ENCODE peak calls at places on chromosome 6, in six cellular contexts. One of them, this sample, is unnamed.

GRCh38 chr6:95723638-95724037 is 146.3 kb downstream of the MANEA start:
- DNase-seq in HepG2: no peak
- DNase-seq in GM12878: no peak
- DNase-seq in SK-N-SH: no peak
- DNase-seq in HCT116: no peak
- DNase-seq in K562: no peak
- DNase-seq in this sample: no peak

GRCh38 chr6:68196645-68197044 is 438.4 kb upstream of the ADGRB3 start:
- DNase-seq in K562: peak; percentile 20
- DNase-seq in HCT116: no peak
- DNase-seq in HepG2: peak; percentile 10
- DNase-seq in SK-N-SH: no peak
- DNase-seq in GM12878: no peak
- DNase-seq in this sample: no peak

GRCh38 chr6:55255061-55255571 is 72.2 kb upstream of the GFRAL start:
- DNase-seq in HepG2: no peak
- DNase-seq in SK-N-SH: no peak
- DNase-seq in K562: no peak
- DNase-seq in HCT116: no peak
- DNase-seq in GM12878: no peak
- DNase-seq in this sample: no peak

GRCh38 chr6:55069132-55069781 is 105.1 kb upstream of the HCRTR2 start:
- DNase-seq in HepG2: peak; percentile 49
- DNase-seq in SK-N-SH: peak; percentile 11
- DNase-seq in K562: no peak
- DNase-seq in HCT116: peak; percentile 49
- DNase-seq in GM12878: no peak
- DNase-seq in this sample: peak; percentile 25

GRCh38 chr6:159982726-159983506 is 14.0 kb downstream of the IGF2R start:
- DNase-seq in HepG2: no peak
- DNase-seq in GM12878: no peak
- DNase-seq in K562: no peak
- DNase-seq in SK-N-SH: no peak
- DNase-seq in HCT116: no peak
- DNase-seq in this sample: no peak

GRCh38 chr6:140684776-140685550 is 1310.5 kb upstream of the CITED2 start:
- DNase-seq in HCT116: no peak
- DNase-seq in K562: no peak
- DNase-seq in HepG2: no peak
- DNase-seq in SK-N-SH: no peak
- DNase-seq in GM12878: no peak
- DNase-seq in this sample: no peak

GRCh38 chr6:42745083-42745637 is 743 bp downstream of the TBCC start:
- DNase-seq in SK-N-SH: peak; percentile 47
- DNase-seq in K562: peak; percentile 43
- DNase-seq in HepG2: peak; percentile 27
- DNase-seq in HCT116: no peak
- DNase-seq in GM12878: no peak
- DNase-seq in this sample: no peak

GRCh38 chr6:128282956-128283355 is 237.4 kb downstream of the PTPRK start:
- DNase-seq in GM12878: no peak
- DNase-seq in K562: no peak
- DNase-seq in HepG2: no peak
- DNase-seq in SK-N-SH: no peak
- DNase-seq in HCT116: no peak
- DNase-seq in this sample: no peak

GRCh38 chr6:15017251-15017650 is 228.6 kb upstream of the JARID2 start:
- DNase-seq in K562: peak; percentile 71
- DNase-seq in HepG2: no peak
- DNase-seq in GM12878: no peak
- DNase-seq in HCT116: no peak
- DNase-seq in SK-N-SH: no peak
- DNase-seq in this sample: no peak

GRCh38 chr6:166097914-166098522 is 69.6 kb downstream of the TBXT start:
- DNase-seq in HCT116: peak; percentile 49
- DNase-seq in K562: peak; percentile 57
- DNase-seq in SK-N-SH: peak; percentile 79
- DNase-seq in HepG2: peak; percentile 29
- DNase-seq in GM12878: no peak
- DNase-seq in this sample: peak; percentile 48

GRCh38 chr6:18406955-18407738 is 20.0 kb downstream of the RNF144B start:
- DNase-seq in HepG2: no peak
- DNase-seq in HCT116: no peak
- DNase-seq in K562: no peak
- DNase-seq in GM12878: no peak
- DNase-seq in SK-N-SH: no peak
- DNase-seq in this sample: no peak

GRCh38 chr6:132400641-132401119 is 595 bp downstream of the MOXD1 start:
- DNase-seq in HepG2: no peak
- DNase-seq in K562: no peak
- DNase-seq in GM12878: no peak
- DNase-seq in SK-N-SH: no peak
- DNase-seq in HCT116: no peak
- DNase-seq in this sample: no peak

GRCh38 chr6:163180874-163181541 is 233.5 kb upstream of the QKI start:
- DNase-seq in K562: peak; percentile 23
- DNase-seq in GM12878: no peak
- DNase-seq in HCT116: peak; percentile 41
- DNase-seq in HepG2: peak; percentile 91
- DNase-seq in SK-N-SH: no peak
- DNase-seq in this sample: peak; percentile 50

GRCh38 chr6:33318426-33319073 is 1.0 kb upstream of the ZBTB22 start:
- DNase-seq in K562: no peak
- DNase-seq in HepG2: no peak
- DNase-seq in GM12878: no peak
- DNase-seq in SK-N-SH: peak; percentile 18
- DNase-seq in HCT116: no peak
- DNase-seq in this sample: no peak

GRCh38 chr6:52020961-52021570 is 66.3 kb downstream of the PKHD1 start:
- DNase-seq in SK-N-SH: peak; percentile 14
- DNase-seq in HepG2: peak; percentile 36
- DNase-seq in HCT116: peak; percentile 3
- DNase-seq in GM12878: no peak
- DNase-seq in K562: peak; percentile 33
- DNase-seq in this sample: no peak

GRCh38 chr6:146851837-146852236 is 253.1 kb downstream of the ADGB start:
- DNase-seq in K562: no peak
- DNase-seq in GM12878: no peak
- DNase-seq in HepG2: no peak
- DNase-seq in HCT116: no peak
- DNase-seq in SK-N-SH: no peak
- DNase-seq in this sample: no peak

GRCh38 chr6:41712651-41713103 is 22.7 kb downstream of the TFEB start:
- DNase-seq in GM12878: no peak
- DNase-seq in HCT116: no peak
- DNase-seq in HepG2: no peak
- DNase-seq in K562: no peak
- DNase-seq in SK-N-SH: no peak
- DNase-seq in this sample: no peak

GRCh38 chr6:148358196-148358785 is 15.7 kb downstream of the SASH1 start:
- DNase-seq in SK-N-SH: no peak
- DNase-seq in K562: no peak
- DNase-seq in HCT116: no peak
- DNase-seq in HepG2: no peak
- DNase-seq in GM12878: no peak
- DNase-seq in this sample: no peak

GRCh38 chr6:152341596-152341995 is 295.6 kb downstream of the SYNE1 start:
- DNase-seq in GM12878: no peak
- DNase-seq in HepG2: no peak
- DNase-seq in HCT116: no peak
- DNase-seq in SK-N-SH: no peak
- DNase-seq in K562: no peak
- DNase-seq in this sample: no peak

GRCh38 chr6:33427585-33428218 is 7.8 kb downstream of the SYNGAP1 start:
- DNase-seq in SK-N-SH: peak; percentile 80
- DNase-seq in GM12878: no peak
- DNase-seq in HepG2: no peak
- DNase-seq in HCT116: no peak
- DNase-seq in K562: peak; percentile 99
- DNase-seq in this sample: no peak

GRCh38 chr6:73969982-73970960 is 274.3 kb downstream of the CD109 start:
- DNase-seq in HepG2: peak; percentile 52
- DNase-seq in HCT116: peak; percentile 74
- DNase-seq in K562: peak; percentile 12
- DNase-seq in SK-N-SH: peak; percentile 11
- DNase-seq in GM12878: no peak
- DNase-seq in this sample: peak; percentile 35

GRCh38 chr6:15462717-15463525 is 199.9 kb downstream of the DTNBP1 start:
- DNase-seq in HepG2: no peak
- DNase-seq in SK-N-SH: peak; percentile 33
- DNase-seq in GM12878: no peak
- DNase-seq in K562: no peak
- DNase-seq in HCT116: no peak
- DNase-seq in this sample: no peak

GRCh38 chr6:4176907-4177306 is 41.5 kb upstream of the ECI2 start:
- DNase-seq in K562: peak; percentile 31
- DNase-seq in HCT116: no peak
- DNase-seq in GM12878: no peak
- DNase-seq in SK-N-SH: no peak
- DNase-seq in HepG2: no peak
- DNase-seq in this sample: no peak

GRCh38 chr6:85864453-85865401 is 222.0 kb upstream of the SYNCRIP start:
- DNase-seq in K562: no peak
- DNase-seq in HepG2: peak; percentile 38
- DNase-seq in GM12878: no peak
- DNase-seq in HCT116: no peak
- DNase-seq in SK-N-SH: no peak
- DNase-seq in this sample: no peak

GRCh38 chr6:149963462-149964242 is at the start of gene ULBP1:
- DNase-seq in HepG2: no peak
- DNase-seq in GM12878: no peak
- DNase-seq in HCT116: peak; percentile 81
- DNase-seq in SK-N-SH: peak; percentile 74
- DNase-seq in K562: peak; percentile 96
- DNase-seq in this sample: peak; percentile 5

GRCh38 chr6:45864651-45865050 is 151.0 kb downstream of the CLIC5 start:
- DNase-seq in HepG2: no peak
- DNase-seq in HCT116: no peak
- DNase-seq in K562: no peak
- DNase-seq in SK-N-SH: no peak
- DNase-seq in GM12878: no peak
- DNase-seq in this sample: no peak
- TF ChIP-seq SIN3A in HepG2: no peak
- TF ChIP-seq SIN3A in HCT116: no peak
- TF ChIP-seq SIN3A in K562: no peak
- TF ChIP-seq SIN3A in SK-N-SH: no peak
- TF ChIP-seq SIN3A in GM12878: no peak
- TF ChIP-seq SIN3A in this sample: no peak

GRCh38 chr6:39075010-39075738 is 26.6 kb downstream of the GLP1R start:
- DNase-seq in SK-N-SH: no peak
- DNase-seq in GM12878: no peak
- DNase-seq in K562: no peak
- DNase-seq in HepG2: no peak
- DNase-seq in HCT116: no peak
- DNase-seq in this sample: no peak

GRCh38 chr6:39074486-39074885 is 25.9 kb downstream of the GLP1R start:
- DNase-seq in K562: no peak
- DNase-seq in GM12878: no peak
- DNase-seq in HCT116: no peak
- DNase-seq in HepG2: no peak
- DNase-seq in SK-N-SH: no peak
- DNase-seq in this sample: no peak

GRCh38 chr6:39076086-39076992 is 27.8 kb downstream of the GLP1R start:
- DNase-seq in K562: no peak
- DNase-seq in GM12878: no peak
- DNase-seq in HCT116: no peak
- DNase-seq in SK-N-SH: no peak
- DNase-seq in HepG2: no peak
- DNase-seq in this sample: no peak

GRCh38 chr6:39073471-39074355 is 25.1 kb downstream of the GLP1R start:
- DNase-seq in HepG2: no peak
- DNase-seq in GM12878: no peak
- DNase-seq in K562: no peak
- DNase-seq in HCT116: no peak
- DNase-seq in SK-N-SH: no peak
- DNase-seq in this sample: no peak

DNA sequence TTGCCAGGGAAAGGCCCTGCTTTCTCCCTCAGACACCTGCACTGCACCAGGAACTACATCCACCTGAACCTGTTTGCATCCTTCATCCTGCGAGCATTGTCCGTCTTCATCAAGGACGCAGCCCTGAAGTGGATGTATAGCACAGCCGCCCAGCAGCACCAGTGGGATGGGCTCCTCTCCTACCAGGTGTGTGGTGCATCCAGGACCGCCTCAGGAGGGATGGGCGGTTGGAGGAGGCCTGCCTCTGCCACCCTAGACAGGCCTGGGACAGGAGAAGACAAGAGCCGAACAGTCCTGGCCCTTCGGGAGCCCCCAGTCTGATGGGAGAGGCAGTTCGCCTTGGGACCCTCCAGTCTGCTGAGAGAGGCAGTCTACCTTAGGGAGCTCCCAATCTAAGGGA is 24.2 kb downstream of the GLP1R start:
- DNase-seq in HCT116: no peak
- DNase-seq in HepG2: no peak
- DNase-seq in SK-N-SH: no peak
- DNase-seq in GM12878: no peak
- DNase-seq in K562: no peak
- DNase-seq in this sample: no peak
- TF ChIP-seq REST in HCT116: no peak
- TF ChIP-seq REST in HepG2: no peak
- TF ChIP-seq REST in SK-N-SH: no peak
- TF ChIP-seq REST in GM12878: no peak
- TF ChIP-seq REST in K562: no peak
- TF ChIP-seq REST in this sample: no peak

GRCh38 chr6:168020242-168020641 is 22.8 kb downstream of the KIF25 start:
- DNase-seq in GM12878: no peak
- DNase-seq in SK-N-SH: no peak
- DNase-seq in HepG2: no peak
- DNase-seq in HCT116: no peak
- DNase-seq in K562: no peak
- DNase-seq in this sample: no peak

GRCh38 chr6:168024951-168025510 is 27.6 kb downstream of the KIF25 start:
- DNase-seq in SK-N-SH: no peak
- DNase-seq in HepG2: no peak
- DNase-seq in GM12878: no peak
- DNase-seq in K562: no peak
- DNase-seq in HCT116: no peak
- DNase-seq in this sample: no peak

GRCh38 chr6:168021581-168021980 is 24.1 kb downstream of the KIF25 start:
- DNase-seq in GM12878: no peak
- DNase-seq in SK-N-SH: no peak
- DNase-seq in HepG2: no peak
- DNase-seq in K562: no peak
- DNase-seq in HCT116: no peak
- DNase-seq in this sample: no peak

GRCh38 chr6:168025831-168026325 is 28.4 kb downstream of the KIF25 start:
- DNase-seq in K562: no peak
- DNase-seq in HCT116: no peak
- DNase-seq in GM12878: no peak
- DNase-seq in HepG2: no peak
- DNase-seq in SK-N-SH: no peak
- DNase-seq in this sample: no peak

GRCh38 chr6:168022488-168023321 is 25.2 kb downstream of the KIF25 start:
- DNase-seq in HCT116: no peak
- DNase-seq in HepG2: no peak
- DNase-seq in SK-N-SH: no peak
- DNase-seq in GM12878: no peak
- DNase-seq in K562: no peak
- DNase-seq in this sample: no peak
- TF ChIP-seq SIN3A in HCT116: no peak
- TF ChIP-seq SIN3A in HepG2: no peak
- TF ChIP-seq SIN3A in SK-N-SH: no peak
- TF ChIP-seq SIN3A in GM12878: no peak
- TF ChIP-seq SIN3A in K562: no peak
- TF ChIP-seq SIN3A in this sample: no peak

GRCh38 chr6:80227545-80227944 is 121.1 kb downstream of the BCKDHB start:
- DNase-seq in HCT116: no peak
- DNase-seq in HepG2: no peak
- DNase-seq in K562: no peak
- DNase-seq in SK-N-SH: no peak
- DNase-seq in GM12878: no peak
- DNase-seq in this sample: no peak
- TF ChIP-seq REST in HCT116: no peak
- TF ChIP-seq REST in HepG2: no peak
- TF ChIP-seq REST in K562: no peak
- TF ChIP-seq REST in SK-N-SH: no peak
- TF ChIP-seq REST in GM12878: no peak
- TF ChIP-seq REST in this sample: no peak